ENCODE peak calls at places on chromosomes 16 and 17, in eight cellular contexts. M is NT2/D1; B is uterus; P is transverse colon; Z is PC-3; Y is neural progenitor cell; C is adrenal gland; W is naive thymus-derived CD4-positive, alpha-beta T cell. J is an unnamed sample. For H3K4me1, the result is how much of the 10 kb centered on the place peaks cover.

GRCh38 chr17:49229076-49229804 is 1.3 kb downstream of the PHOSPHO1 start:
- DNase-seq in C (no peak), P (no peak), Y (no peak), Z (no peak), W (no peak), M (no peak), B (no peak), J (no peak)

GRCh38 chr16:80824623-80825364 is 20.4 kb upstream of the CDYL2 start:
- DNase-seq in P (peak), B (no peak), M (peak), W (peak), Y (peak), Z (peak), C (peak), J (no peak)

GRCh38 chr16:74275031-74275636 is 21.5 kb upstream of the PSMD7 start:
- DNase-seq in Z (peak), M (no peak), Y (no peak), P (no peak), B (no peak), C (no peak), W (no peak), J (no peak)

GRCh38 chr17:37541880-37542675 is 52.4 kb downstream of the DUSP14 start:
- DNase-seq in B (no peak), M (peak), Z (no peak), C (no peak), W (no peak), Y (no peak), P (no peak), J (no peak)

GRCh38 chr16:4246777-4247476 is 5.0 kb upstream of the SRL start:
- DNase-seq in P (no peak), W (no peak), M (no peak), Z (no peak), C (no peak), Y (no peak), B (no peak), J (no peak)

GRCh38 chr16:84459941-84460405 is 44.5 kb downstream of the MEAK7 start:
- DNase-seq in B (no peak), M (no peak), Z (no peak), W (no peak), P (no peak), Y (no peak), C (no peak), J (no peak)

GRCh38 chr16:49056546-49056945 is 225.1 kb downstream of the CBLN1 start:
- DNase-seq in M (no peak), Y (no peak), P (no peak), B (no peak), W (no peak), Z (no peak), C (no peak), J (no peak)

GRCh38 chr17:29032067-29032551 is 10.8 kb upstream of the PIPOX start:
- DNase-seq in Z (no peak), M (no peak), P (no peak), W (no peak), B (no peak), C (no peak), Y (no peak), J (no peak)

GRCh38 chr16:4327386-4327781 is 11.5 kb downstream of the GLIS2 start:
- DNase-seq in Y (peak), C (no peak), B (no peak), M (no peak), W (no peak), P (no peak), Z (no peak), J (no peak)

GRCh38 chr16:17194190-17194780 is 276.5 kb downstream of the XYLT1 start:
- DNase-seq in C (peak), P (peak), B (peak), M (peak), Y (peak), W (peak), Z (no peak), J (no peak)

GRCh38 chr17:2393184-2393953 is 7.5 kb downstream of the MNT start:
- DNase-seq in W (peak), Y (peak), Z (peak), P (peak), M (peak), C (peak), B (peak), J (peak)

GRCh38 chr17:2394775-2395191 is 6.1 kb downstream of the MNT start:
- DNase-seq in Z (no peak), C (peak), P (no peak), B (no peak), M (no peak), W (no peak), Y (no peak), J (no peak)

GRCh38 chr17:2392252-2393183 is 8.3 kb downstream of the MNT start:
- DNase-seq in W (peak), C (peak), B (peak), Z (peak), Y (peak), M (peak), P (peak), J (peak)

GRCh38 chr17:2395258-2396170 is 5.3 kb downstream of the MNT start:
- DNase-seq in M (no peak), Y (no peak), P (no peak), Z (peak), B (no peak), C (peak), W (no peak), J (no peak)

DNA sequence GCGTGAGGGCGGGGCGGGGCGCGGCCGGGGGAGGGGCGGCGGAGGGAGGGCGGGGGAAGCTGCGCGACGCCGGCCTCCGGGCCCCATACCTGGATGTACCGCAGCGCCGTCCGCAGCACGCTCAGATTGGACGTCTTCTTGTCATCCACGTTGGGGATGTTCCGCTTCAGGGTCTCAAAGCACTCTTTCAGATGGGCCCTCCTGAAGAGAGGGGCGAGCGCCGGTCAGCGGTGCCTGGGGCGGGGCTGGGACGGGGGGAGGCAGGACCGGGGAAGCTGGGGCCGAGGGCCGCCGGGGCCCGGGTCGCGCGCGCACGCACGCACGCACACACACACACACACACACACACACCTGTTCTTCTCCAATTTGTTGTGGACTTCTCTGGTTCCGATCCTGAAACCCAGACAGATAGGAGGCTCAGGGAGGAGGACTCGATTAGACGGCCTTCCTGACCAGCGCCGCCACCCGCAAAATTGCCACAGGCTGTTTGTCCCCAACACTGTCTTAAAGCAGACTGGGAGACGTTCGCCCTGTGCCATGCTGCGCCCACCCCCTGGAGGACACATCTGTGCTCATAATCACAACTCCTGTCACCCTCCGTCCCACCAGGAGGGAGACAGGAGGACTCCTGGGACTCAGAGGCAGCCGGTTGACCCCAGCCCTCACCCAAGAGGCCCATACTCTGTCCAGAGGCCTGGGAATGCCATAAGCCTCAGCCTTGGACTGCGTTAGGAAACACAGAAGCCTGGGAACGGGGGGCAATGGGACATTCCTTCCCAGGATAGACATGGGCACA is 6.7 kb downstream of the MNT start:
- DNase-seq in M (no peak), Z (no peak), Y (peak), B (no peak), C (peak), P (peak), W (no peak), J (no peak)
- H3K4me1 ChIP-seq in M (under half), Z (half or more), Y (under half), B (half or more), C (half or more), P (half or more), W (under half), J (under half)

GRCh38 chr17:10631701-10632100 is 25.4 kb downstream of the MYH3 start:
- DNase-seq in M (no peak), Y (no peak), P (no peak), B (no peak), W (no peak), Z (no peak), C (no peak), J (no peak)
- H3K4me1 ChIP-seq in M (under half), Y (under half), P (under half), B (under half), W (under half), Z (under half), C (under half), J (under half)

GRCh38 chr16:11300560-11300892 is 19.4 kb upstream of the PRM1 start:
- DNase-seq in P (no peak), C (no peak), Y (no peak), B (no peak), Z (no peak), M (no peak), W (no peak), J (no peak)

GRCh38 chr16:11297492-11298142 is 16.5 kb upstream of the PRM1 start:
- DNase-seq in P (peak), W (peak), B (peak), M (peak), Y (peak), Z (no peak), C (peak), J (peak)

GRCh38 chr16:11301645-11302513 is 20.7 kb upstream of the PRM1 start:
- DNase-seq in W (no peak), B (no peak), M (no peak), C (no peak), Y (no peak), P (no peak), Z (no peak), J (no peak)

GRCh38 chr16:11298143-11298900 is 17.2 kb upstream of the PRM1 start:
- DNase-seq in Z (no peak), B (no peak), M (no peak), W (no peak), P (no peak), C (no peak), Y (no peak), J (no peak)

GRCh38 chr16:11299865-11300559 is 18.9 kb upstream of the PRM1 start:
- DNase-seq in M (no peak), P (no peak), C (no peak), B (no peak), Z (no peak), Y (no peak), W (no peak), J (no peak)
- H3K4me1 ChIP-seq in M (under half), P (under half), C (under half), B (under half), Z (under half), Y (under half), W (under half), J (under half)

DNA sequence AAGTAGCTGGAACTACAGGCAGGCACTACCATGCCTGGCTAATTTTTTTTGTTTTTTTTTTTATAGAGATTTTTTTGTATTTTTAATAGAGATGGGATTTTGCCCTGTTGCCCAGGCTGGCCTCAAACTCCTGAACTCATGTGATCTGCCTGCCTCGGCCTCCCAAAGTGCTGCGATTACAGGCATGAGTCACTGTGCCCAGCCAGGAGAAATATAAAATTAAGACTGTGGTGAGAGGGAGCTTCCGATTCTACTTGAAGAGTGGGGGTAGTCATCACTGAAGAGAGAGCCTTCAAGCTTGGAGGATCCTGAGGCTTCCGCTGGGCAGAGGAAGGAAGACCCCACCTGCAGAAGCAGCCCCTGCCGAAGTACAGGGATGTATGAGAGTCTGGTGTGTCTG is 34.4 kb upstream of the RGS9 start:
- DNase-seq in W (no peak), P (no peak), Y (no peak), C (no peak), M (no peak), Z (peak), B (no peak), J (no peak)
- H3K4me1 ChIP-seq in W (under half), P (under half), Y (under half), C (under half), M (under half), Z (half or more), B (under half), J (under half)

GRCh38 chr17:68356520-68356919 is 65.2 kb downstream of the ARSG start:
- DNase-seq in M (no peak), B (no peak), Z (no peak), P (peak), W (peak), C (no peak), Y (no peak), J (no peak)

GRCh38 chr17:68355093-68355492 is 63.8 kb downstream of the ARSG start:
- DNase-seq in C (no peak), W (no peak), M (no peak), P (no peak), Z (peak), B (no peak), Y (no peak), J (no peak)

GRCh38 chr17:68351395-68351794 is 60.1 kb downstream of the ARSG start:
- DNase-seq in W (no peak), M (no peak), B (peak), Y (no peak), C (no peak), Z (peak), P (no peak), J (peak)

GRCh38 chr17:68352041-68352440 is 60.7 kb downstream of the ARSG start:
- DNase-seq in W (no peak), Z (no peak), P (no peak), B (no peak), M (no peak), C (no peak), Y (no peak), J (no peak)

GRCh38 chr17:68353121-68353521 is 61.8 kb downstream of the ARSG start:
- DNase-seq in Y (no peak), P (no peak), C (no peak), Z (peak), M (no peak), W (no peak), B (no peak), J (no peak)
- H3K4me1 ChIP-seq in Y (under half), P (under half), C (under half), Z (under half), M (under half), W (half or more), B (under half), J (under half)

GRCh38 chr17:79991140-79991923 is 44.3 kb downstream of the TBC1D16 start:
- DNase-seq in B (peak), C (peak), M (peak), Z (peak), P (peak), W (peak), Y (peak), J (no peak)
- H3K4me1 ChIP-seq in B (under half), C (under half), M (under half), Z (under half), P (half or more), W (under half), Y (under half), J (half or more)

DNA sequence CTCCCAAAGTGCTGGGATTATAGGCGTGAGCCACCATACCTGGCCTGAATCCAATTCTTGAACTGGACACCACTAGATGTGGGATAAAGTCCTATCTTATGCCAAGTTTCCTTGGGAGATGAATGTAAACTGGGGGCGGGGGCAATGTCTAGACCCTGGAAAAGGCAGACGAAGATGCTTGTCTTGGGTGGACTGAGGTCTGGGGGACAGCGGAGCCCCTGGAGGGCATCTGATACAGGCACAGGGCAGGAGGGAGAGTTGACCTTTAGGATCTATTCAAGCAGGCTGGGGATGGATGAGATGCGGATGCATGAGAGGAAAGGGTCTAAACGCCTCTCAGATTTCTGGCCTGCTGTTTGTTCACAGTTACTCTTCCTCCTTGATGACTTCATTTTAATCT is 11.7 kb downstream of the C1QTNF1 start:
- DNase-seq in P (no peak), W (no peak), Z (no peak), B (no peak), C (no peak), M (no peak), Y (no peak), J (no peak)
- H3K4me1 ChIP-seq in P (under half), W (under half), Z (under half), B (under half), C (under half), M (under half), Y (under half), J (half or more)

GRCh38 chr17:58367462-58367861 is 15.5 kb upstream of the SUPT4H1 start:
- DNase-seq in W (no peak), Z (no peak), C (peak), P (no peak), B (no peak), Y (no peak), M (no peak), J (no peak)
- H3K4me1 ChIP-seq in W (under half), Z (under half), C (under half), P (half or more), B (under half), Y (under half), M (under half), J (under half)

DNA sequence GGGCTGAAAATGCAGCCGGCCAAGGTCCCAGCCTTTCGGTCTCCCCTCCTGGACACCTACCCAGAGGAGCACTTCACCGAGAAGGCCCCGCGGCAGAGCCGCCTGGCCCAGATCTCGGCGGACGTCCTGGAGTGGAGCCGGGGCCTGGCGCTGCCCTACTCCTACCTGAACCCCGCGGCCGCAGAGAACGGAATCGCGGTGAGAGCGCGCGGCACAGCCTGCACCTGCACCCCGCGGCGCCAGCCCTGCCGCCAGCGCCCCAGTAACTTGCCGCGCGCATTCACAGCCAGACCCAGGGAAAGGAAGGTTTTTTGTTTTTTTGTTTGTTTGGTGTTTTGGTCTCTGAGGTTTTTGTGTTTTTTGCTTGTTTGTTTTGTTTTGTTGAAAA is 15.2 kb downstream of the ALOX12B start:
- DNase-seq in M (no peak), C (no peak), B (no peak), Z (no peak), Y (peak), P (no peak), W (peak), J (no peak)
- H3K4me1 ChIP-seq in M (under half), C (under half), B (under half), Z (under half), Y (under half), P (under half), W (under half), J (under half)